ENCODE peak calls at places on chromosomes 11 and 22, in nine cellular contexts. One of them, this sample, is unnamed. For H3K4me1, the result is how much of the 10 kb centered on the place peaks cover.

GRCh38 chr22:30649430-30650007 is 13.9 kb downstream of the SLC35E4 start:
- DNase-seq in thoracic aorta: no peak
- DNase-seq in mucosa of descending colon: peak
- DNase-seq in A549: no peak
- DNase-seq in neuronal stem cell: no peak
- DNase-seq in kidney: peak
- DNase-seq in IMR-90: peak
- DNase-seq in heart right ventricle: no peak
- DNase-seq in right atrium auricular region: no peak
- DNase-seq in this sample: peak

GRCh38 chr11:102268083-102268984 is 49.0 kb upstream of the BIRC3 start:
- DNase-seq in IMR-90: peak
- DNase-seq in mucosa of descending colon: peak
- DNase-seq in kidney: peak
- DNase-seq in thoracic aorta: peak
- DNase-seq in neuronal stem cell: peak
- DNase-seq in heart right ventricle: peak
- DNase-seq in right atrium auricular region: peak
- DNase-seq in A549: peak
- DNase-seq in this sample: peak

GRCh38 chr11:126334665-126335462 is 20.6 kb upstream of the ST3GAL4 start:
- DNase-seq in kidney: peak
- DNase-seq in IMR-90: peak
- DNase-seq in mucosa of descending colon: no peak
- DNase-seq in thoracic aorta: no peak
- DNase-seq in heart right ventricle: no peak
- DNase-seq in neuronal stem cell: no peak
- DNase-seq in A549: no peak
- DNase-seq in right atrium auricular region: no peak
- DNase-seq in this sample: no peak

GRCh38 chr11:36818410-36818809 is 220.4 kb upstream of the RAG2 start:
- DNase-seq in heart right ventricle: no peak
- DNase-seq in neuronal stem cell: no peak
- DNase-seq in A549: no peak
- DNase-seq in thoracic aorta: no peak
- DNase-seq in mucosa of descending colon: peak
- DNase-seq in right atrium auricular region: no peak
- DNase-seq in IMR-90: no peak
- DNase-seq in kidney: no peak
- DNase-seq in this sample: no peak

GRCh38 chr11:35579557-35580396 is 38.5 kb upstream of the FJX1 start:
- DNase-seq in IMR-90: peak
- DNase-seq in mucosa of descending colon: no peak
- DNase-seq in kidney: no peak
- DNase-seq in heart right ventricle: no peak
- DNase-seq in thoracic aorta: no peak
- DNase-seq in neuronal stem cell: no peak
- DNase-seq in right atrium auricular region: no peak
- DNase-seq in A549: peak
- DNase-seq in this sample: no peak

GRCh38 chr11:92627615-92628201 is 341.7 kb upstream of the MTNR1B start:
- DNase-seq in kidney: no peak
- DNase-seq in A549: no peak
- DNase-seq in mucosa of descending colon: no peak
- DNase-seq in neuronal stem cell: no peak
- DNase-seq in thoracic aorta: no peak
- DNase-seq in right atrium auricular region: no peak
- DNase-seq in heart right ventricle: no peak
- DNase-seq in IMR-90: peak
- DNase-seq in this sample: no peak

GRCh38 chr11:72507050-72507449 is 72.7 kb upstream of the CLPB start:
- DNase-seq in heart right ventricle: no peak
- DNase-seq in right atrium auricular region: no peak
- DNase-seq in thoracic aorta: no peak
- DNase-seq in kidney: no peak
- DNase-seq in mucosa of descending colon: no peak
- DNase-seq in A549: no peak
- DNase-seq in IMR-90: no peak
- DNase-seq in neuronal stem cell: no peak
- DNase-seq in this sample: no peak

GRCh38 chr22:50222508-50222907 is 21.7 kb downstream of the SELENOO start:
- DNase-seq in heart right ventricle: no peak
- DNase-seq in IMR-90: no peak
- DNase-seq in mucosa of descending colon: no peak
- DNase-seq in kidney: no peak
- DNase-seq in A549: no peak
- DNase-seq in right atrium auricular region: no peak
- DNase-seq in thoracic aorta: no peak
- DNase-seq in neuronal stem cell: no peak
- DNase-seq in this sample: no peak

GRCh38 chr22:40606306-40606705 is 30.2 kb downstream of the MRTFA start:
- DNase-seq in kidney: no peak
- DNase-seq in thoracic aorta: no peak
- DNase-seq in heart right ventricle: no peak
- DNase-seq in neuronal stem cell: no peak
- DNase-seq in mucosa of descending colon: no peak
- DNase-seq in right atrium auricular region: no peak
- DNase-seq in IMR-90: no peak
- DNase-seq in A549: no peak
- DNase-seq in this sample: no peak

GRCh38 chr22:24129980-24130379 is 51.3 kb upstream of the SUSD2 start:
- DNase-seq in kidney: no peak
- DNase-seq in neuronal stem cell: no peak
- DNase-seq in IMR-90: no peak
- DNase-seq in mucosa of descending colon: no peak
- DNase-seq in heart right ventricle: no peak
- DNase-seq in A549: no peak
- DNase-seq in thoracic aorta: no peak
- DNase-seq in right atrium auricular region: no peak
- DNase-seq in this sample: no peak

GRCh38 chr11:65501530-65502273 is 2.9 kb downstream of the MALAT1 start:
- DNase-seq in IMR-90: peak
- DNase-seq in right atrium auricular region: no peak
- DNase-seq in thoracic aorta: no peak
- DNase-seq in neuronal stem cell: no peak
- DNase-seq in heart right ventricle: no peak
- DNase-seq in A549: no peak
- DNase-seq in kidney: no peak
- DNase-seq in mucosa of descending colon: no peak
- DNase-seq in this sample: peak

GRCh38 chr11:3095712-3096361 is 38.6 kb upstream of the CARS1 start:
- DNase-seq in A549: peak
- DNase-seq in right atrium auricular region: no peak
- DNase-seq in heart right ventricle: peak
- DNase-seq in neuronal stem cell: peak
- DNase-seq in thoracic aorta: no peak
- DNase-seq in mucosa of descending colon: peak
- DNase-seq in IMR-90: peak
- DNase-seq in kidney: peak
- DNase-seq in this sample: no peak

GRCh38 chr11:74443071-74443864 is 24.1 kb downstream of the KCNE3 start:
- DNase-seq in neuronal stem cell: no peak
- DNase-seq in kidney: no peak
- DNase-seq in IMR-90: peak
- DNase-seq in mucosa of descending colon: peak
- DNase-seq in A549: peak
- DNase-seq in right atrium auricular region: no peak
- DNase-seq in thoracic aorta: no peak
- DNase-seq in heart right ventricle: no peak
- DNase-seq in this sample: no peak

GRCh38 chr11:116931206-116931953 is 94.0 kb upstream of the APOA1 start:
- DNase-seq in right atrium auricular region: peak
- DNase-seq in thoracic aorta: no peak
- DNase-seq in neuronal stem cell: no peak
- DNase-seq in heart right ventricle: no peak
- DNase-seq in A549: no peak
- DNase-seq in mucosa of descending colon: no peak
- DNase-seq in IMR-90: peak
- DNase-seq in kidney: no peak
- DNase-seq in this sample: no peak

DNA sequence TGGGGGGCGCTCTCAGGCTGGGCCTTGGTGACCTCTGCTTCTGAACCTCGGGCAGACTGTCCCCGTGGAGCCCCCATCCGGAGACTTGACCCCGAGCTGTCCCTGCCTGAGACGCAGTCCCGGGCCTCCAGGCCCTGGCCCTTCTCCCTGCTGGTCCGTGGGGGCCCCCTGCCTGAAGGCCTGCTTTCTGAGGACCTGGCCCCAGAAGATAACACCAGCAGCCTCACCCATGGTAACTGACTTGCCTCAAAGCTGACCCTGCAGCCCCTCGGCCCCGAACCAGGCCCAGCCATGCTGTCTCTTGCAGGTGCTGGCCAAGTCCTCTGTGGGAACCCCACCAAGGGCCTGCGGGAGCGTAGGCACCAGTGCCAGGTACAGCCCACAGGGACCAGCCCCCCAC is 8.9 kb downstream of the LMNTD2 start:
- DNase-seq in IMR-90: no peak
- DNase-seq in mucosa of descending colon: no peak
- DNase-seq in heart right ventricle: no peak
- DNase-seq in A549: no peak
- DNase-seq in neuronal stem cell: no peak
- DNase-seq in kidney: no peak
- DNase-seq in right atrium auricular region: no peak
- DNase-seq in thoracic aorta: no peak
- DNase-seq in this sample: no peak
- H3K4me3 ChIP-seq in IMR-90: no peak
- H3K4me3 ChIP-seq in mucosa of descending colon: no peak
- H3K4me3 ChIP-seq in heart right ventricle: no peak
- H3K4me3 ChIP-seq in A549: no peak
- H3K4me3 ChIP-seq in neuronal stem cell: no peak
- H3K4me3 ChIP-seq in kidney: no peak
- H3K4me3 ChIP-seq in right atrium auricular region: no peak
- H3K4me3 ChIP-seq in thoracic aorta: no peak
- H3K4me3 ChIP-seq in this sample: no peak

GRCh38 chr22:20240900-20241299 is 27.2 kb downstream of the RTN4R start:
- DNase-seq in thoracic aorta: no peak
- DNase-seq in neuronal stem cell: no peak
- DNase-seq in IMR-90: no peak
- DNase-seq in right atrium auricular region: no peak
- DNase-seq in kidney: no peak
- DNase-seq in mucosa of descending colon: no peak
- DNase-seq in A549: no peak
- DNase-seq in heart right ventricle: no peak
- DNase-seq in this sample: no peak
- H3K4me1 ChIP-seq in thoracic aorta: under half
- H3K4me1 ChIP-seq in neuronal stem cell: half or more
- H3K4me1 ChIP-seq in IMR-90: under half
- H3K4me1 ChIP-seq in right atrium auricular region: under half
- H3K4me1 ChIP-seq in kidney: under half
- H3K4me1 ChIP-seq in mucosa of descending colon: under half
- H3K4me1 ChIP-seq in A549: under half
- H3K4me1 ChIP-seq in heart right ventricle: half or more
- H3K4me1 ChIP-seq in this sample: half or more

GRCh38 chr11:16811136-16812020 is 72.9 kb downstream of the C11orf58 start:
- DNase-seq in kidney: no peak
- DNase-seq in A549: no peak
- DNase-seq in mucosa of descending colon: no peak
- DNase-seq in thoracic aorta: no peak
- DNase-seq in neuronal stem cell: no peak
- DNase-seq in heart right ventricle: no peak
- DNase-seq in IMR-90: no peak
- DNase-seq in right atrium auricular region: no peak
- DNase-seq in this sample: no peak

GRCh38 chr11:16813141-16813540 is 74.7 kb downstream of the C11orf58 start:
- DNase-seq in mucosa of descending colon: no peak
- DNase-seq in neuronal stem cell: no peak
- DNase-seq in heart right ventricle: no peak
- DNase-seq in IMR-90: no peak
- DNase-seq in right atrium auricular region: no peak
- DNase-seq in A549: no peak
- DNase-seq in kidney: no peak
- DNase-seq in thoracic aorta: no peak
- DNase-seq in this sample: no peak

GRCh38 chr11:16809901-16810668 is 71.6 kb downstream of the C11orf58 start:
- DNase-seq in thoracic aorta: no peak
- DNase-seq in IMR-90: peak
- DNase-seq in heart right ventricle: peak
- DNase-seq in neuronal stem cell: no peak
- DNase-seq in A549: no peak
- DNase-seq in mucosa of descending colon: no peak
- DNase-seq in kidney: no peak
- DNase-seq in right atrium auricular region: peak
- DNase-seq in this sample: no peak

GRCh38 chr11:16814410-16815046 is 76.1 kb downstream of the C11orf58 start:
- DNase-seq in heart right ventricle: no peak
- DNase-seq in right atrium auricular region: no peak
- DNase-seq in IMR-90: no peak
- DNase-seq in thoracic aorta: no peak
- DNase-seq in neuronal stem cell: no peak
- DNase-seq in A549: no peak
- DNase-seq in mucosa of descending colon: no peak
- DNase-seq in kidney: no peak
- DNase-seq in this sample: no peak

GRCh38 chr11:16812274-16812673 is 73.8 kb downstream of the C11orf58 start:
- DNase-seq in kidney: no peak
- DNase-seq in heart right ventricle: no peak
- DNase-seq in A549: no peak
- DNase-seq in mucosa of descending colon: no peak
- DNase-seq in neuronal stem cell: peak
- DNase-seq in right atrium auricular region: no peak
- DNase-seq in IMR-90: no peak
- DNase-seq in thoracic aorta: no peak
- DNase-seq in this sample: no peak
- H3K4me3 ChIP-seq in kidney: no peak
- H3K4me3 ChIP-seq in heart right ventricle: no peak
- H3K4me3 ChIP-seq in A549: no peak
- H3K4me3 ChIP-seq in mucosa of descending colon: no peak
- H3K4me3 ChIP-seq in neuronal stem cell: no peak
- H3K4me3 ChIP-seq in right atrium auricular region: no peak
- H3K4me3 ChIP-seq in IMR-90: no peak
- H3K4me3 ChIP-seq in thoracic aorta: no peak
- H3K4me3 ChIP-seq in this sample: no peak

DNA sequence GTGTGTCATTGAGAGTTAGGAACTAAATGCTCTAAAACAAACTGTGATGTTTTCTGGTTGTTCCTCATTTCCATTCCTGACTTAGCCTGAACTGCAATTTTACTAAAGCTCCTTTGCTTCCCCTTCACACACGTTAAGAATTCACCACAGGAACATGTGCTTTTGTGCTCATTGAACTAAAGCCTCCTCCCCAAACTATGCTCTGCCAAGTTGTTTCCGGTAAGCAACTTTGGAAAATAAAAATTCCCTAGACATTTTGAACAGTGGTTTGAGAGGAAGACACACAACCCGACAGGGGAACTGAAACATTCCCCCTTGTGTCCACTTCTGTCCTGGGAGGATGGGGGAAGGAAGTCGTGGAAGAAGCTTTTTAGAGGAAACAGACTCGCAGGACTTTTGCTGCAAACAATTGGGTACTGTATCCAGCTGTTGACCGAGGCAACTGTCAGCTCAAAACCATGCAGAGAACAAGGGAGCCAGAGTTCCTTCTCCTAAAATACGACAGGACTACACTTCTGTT is 66.9 kb downstream of the GAB2 start:
- DNase-seq in right atrium auricular region: no peak
- DNase-seq in thoracic aorta: no peak
- DNase-seq in mucosa of descending colon: peak
- DNase-seq in IMR-90: peak
- DNase-seq in heart right ventricle: no peak
- DNase-seq in kidney: no peak
- DNase-seq in A549: no peak
- DNase-seq in neuronal stem cell: no peak
- DNase-seq in this sample: no peak
- H3K4me1 ChIP-seq in right atrium auricular region: under half
- H3K4me1 ChIP-seq in thoracic aorta: half or more
- H3K4me1 ChIP-seq in mucosa of descending colon: under half
- H3K4me1 ChIP-seq in IMR-90: under half
- H3K4me1 ChIP-seq in heart right ventricle: under half
- H3K4me1 ChIP-seq in kidney: under half
- H3K4me1 ChIP-seq in A549: under half
- H3K4me1 ChIP-seq in neuronal stem cell: under half
- H3K4me1 ChIP-seq in this sample: under half

This sample was measured in CD4-positive, CD25-positive, alpha-beta regulatory T cell.